ENCODE peak calls at places on chromosome X, in five cellular contexts. N is globus pallidus, W is NCI-H187, S is retina, P is fibroblast of the aortic adventitia. V is an unnamed sample.

GRCh38 chrX:11664211-11664888 is 1.4 kb downstream of the ARHGAP6 start:
- DNase-seq in N (no peak), W (no peak), S (peak), P (no peak), V (no peak)

GRCh38 chrX:151970661-151971060 is 3.8 kb downstream of the GABRE start:
- DNase-seq in N (no peak), W (no peak), S (no peak), P (peak), V (no peak)

GRCh38 chrX:106243376-106243775 is 75.3 kb downstream of the PWWP3B start:
- DNase-seq in N (no peak), W (no peak), S (no peak), P (no peak), V (no peak)

GRCh38 chrX:17679820-17680219 is 57.5 kb upstream of the SCML1 start:
- DNase-seq in N (no peak), W (peak), S (no peak), P (no peak), V (no peak)

GRCh38 chrX:150692837-150693781 is at the start of gene MTMR1:
- DNase-seq in N (no peak), W (peak), S (no peak), P (no peak), V (no peak)

GRCh38 chrX:15447985-15448639 is 45.0 kb downstream of the PIR start:
- DNase-seq in N (no peak), W (no peak), S (no peak), P (peak), V (peak)

GRCh38 chrX:113274801-113275200 is 434.2 kb upstream of the AMOT start:
- DNase-seq in N (no peak), W (no peak), S (no peak), P (no peak), V (no peak)

GRCh38 chrX:150363561-150364346 is 637 bp downstream of the MAMLD1 start:
- DNase-seq in N (peak), W (no peak), S (peak), P (peak), V (no peak)

GRCh38 chrX:44874481-44875184 is 1.6 kb downstream of the KDM6A start:
- DNase-seq in N (peak), W (no peak), S (peak), P (peak), V (no peak)

GRCh38 chrX:69285401-69285871 is 120.2 kb upstream of the PJA1 start:
- DNase-seq in N (no peak), W (no peak), S (no peak), P (peak), V (no peak)

GRCh38 chrX:108270739-108271396 is 167.4 kb downstream of the COL4A6 start:
- DNase-seq in N (no peak), W (peak), S (peak), P (peak), V (no peak)

GRCh38 chrX:16320765-16321355 is 153.6 kb downstream of the MAGEB17 start:
- DNase-seq in N (no peak), W (no peak), S (no peak), P (peak), V (no peak)

GRCh38 chrX:7347465-7347864 is 199.5 kb upstream of the PUDP start:
- DNase-seq in N (no peak), W (peak), S (peak), P (no peak), V (no peak)

GRCh38 chrX:19904778-19905367 is 17.5 kb upstream of the SH3KBP1 start:
- DNase-seq in N (no peak), W (no peak), S (peak), P (peak), V (no peak)

GRCh38 chrX:123339201-123339905 is 155.3 kb downstream of the GRIA3 start:
- DNase-seq in N (no peak), W (no peak), S (no peak), P (peak), V (no peak)

GRCh38 chrX:47283015-47283771 is 50.4 kb downstream of the USP11 start:
- DNase-seq in N (no peak), W (no peak), S (peak), P (peak), V (no peak)

GRCh38 chrX:23394421-23394820 is 59.8 kb downstream of the PTCHD1 start:
- DNase-seq in N (no peak), W (no peak), S (no peak), P (no peak), V (no peak)

GRCh38 chrX:52346462-52347165 is 22.2 kb upstream of the XAGE2 start:
- DNase-seq in N (no peak), W (no peak), S (no peak), P (no peak), V (no peak)

GRCh38 chrX:18885317-18886004 is 98.5 kb downstream of the PHKA2 start:
- DNase-seq in N (no peak), W (no peak), S (no peak), P (peak), V (no peak)

GRCh38 chrX:14528629-14529287 is 578 bp upstream of the GLRA2 start:
- DNase-seq in N (peak), W (peak), S (peak), P (peak), V (peak)

GRCh38 chrX:63735882-63736281 is 49.1 kb downstream of the ARHGEF9 start:
- DNase-seq in N (no peak), W (no peak), S (no peak), P (no peak), V (no peak)

GRCh38 chrX:99242001-99242400 is 1168.1 kb downstream of the PCDH19 start:
- DNase-seq in N (no peak), W (no peak), S (no peak), P (no peak), V (no peak)

GRCh38 chrX:24799078-24799477 is 105.4 kb downstream of the POLA1 start:
- DNase-seq in N (no peak), W (no peak), S (peak), P (no peak), V (no peak)

GRCh38 chrX:24294619-24295018 is 19.2 kb downstream of the SUPT20HL2 start:
- DNase-seq in N (no peak), W (no peak), S (no peak), P (peak), V (no peak)

GRCh38 chrX:149003863-149004660 is 501.0 kb downstream of the IDS start:
- DNase-seq in N (no peak), W (no peak), S (no peak), P (peak), V (no peak)

GRCh38 chrX:20414781-20415445 is 148.2 kb upstream of the RPS6KA3 start:
- DNase-seq in N (no peak), W (no peak), S (no peak), P (no peak), V (no peak)

GRCh38 chrX:40947276-40947675 is 138.0 kb upstream of the USP9X start:
- DNase-seq in N (no peak), W (no peak), S (no peak), P (peak), V (no peak)

GRCh38 chrX:94057385-94057784 is 383.4 kb downstream of the FAM133A start:
- DNase-seq in N (no peak), W (no peak), S (no peak), P (no peak), V (no peak)

GRCh38 chrX:80765226-80765625 is 44.5 kb downstream of the BRWD3 start:
- DNase-seq in N (no peak), W (no peak), S (no peak), P (peak), V (no peak)

GRCh38 chrX:31871989-31872388 is 800.1 kb upstream of the FTHL17 start:
- DNase-seq in N (no peak), W (no peak), S (no peak), P (no peak), V (no peak)

GRCh38 chrX:111372065-111372464 is 39.9 kb downstream of the DCX start:
- DNase-seq in N (no peak), W (no peak), S (peak), P (no peak), V (no peak)

V was measured in neuronal stem cell.